ENCODE peak calls at places on chromosomes 2 and 18, in four cellular contexts. H, M, R and S are unnamed samples.

GRCh38 chr2:166411473-166412230 is 35.9 kb upstream of the SCN9A start:
- DNase-seq in H (peak), M (no peak), R (peak), S (no peak)

GRCh38 chr2:68290825-68291224 is 28.9 kb downstream of the CNRIP1 start:
- DNase-seq in H (no peak), M (no peak), R (no peak), S (no peak)

GRCh38 chr2:124343827-124344498 is 318.9 kb downstream of the CNTNAP5 start:
- DNase-seq in H (no peak), M (no peak), R (no peak), S (no peak)

GRCh38 chr2:39124770-39125075 is 3.9 kb upstream of the SOS1 start:
- DNase-seq in H (no peak), M (no peak), R (no peak), S (no peak)

GRCh38 chr2:172556284-172557033 is 569 bp downstream of the PDK1 start:
- DNase-seq in H (peak), M (peak), R (peak), S (no peak)

GRCh38 chr2:161418715-161419337 is 2.7 kb downstream of the TBR1 start:
- DNase-seq in H (no peak), M (no peak), R (no peak), S (no peak)

GRCh38 chr2:200863655-200864205 is 728 bp downstream of the CLK1 start:
- DNase-seq in H (peak), M (no peak), R (no peak), S (peak)

GRCh38 chr18:60684843-60685513 is 312.4 kb upstream of the MC4R start:
- DNase-seq in H (peak), M (no peak), R (no peak), S (no peak)

GRCh38 chr2:171346723-171347104 is 87.1 kb downstream of the METTL8 start:
- DNase-seq in H (no peak), M (no peak), R (no peak), S (no peak)

GRCh38 chr2:112690853-112691390 is 29.9 kb upstream of the NT5DC4 start:
- DNase-seq in H (peak), M (peak), R (peak), S (peak)

GRCh38 chr2:150255528-150255927 is 231.9 kb downstream of the RND3 start:
- DNase-seq in H (no peak), M (no peak), R (peak), S (no peak)

GRCh38 chr2:144459937-144460336 is 60.0 kb downstream of the ZEB2 start:
- DNase-seq in H (no peak), M (no peak), R (peak), S (no peak)

GRCh38 chr2:38076710-38077430 is 919 bp upstream of the CYP1B1 start:
- DNase-seq in H (no peak), M (no peak), R (peak), S (no peak)

GRCh38 chr18:35122586-35123224 is 81.5 kb downstream of the MAPRE2 start:
- DNase-seq in H (peak), M (peak), R (peak), S (no peak)

GRCh38 chr2:237184192-237184922 is 98.7 kb downstream of the COPS8 start:
- DNase-seq in H (no peak), M (no peak), R (peak), S (no peak)

GRCh38 chr2:886072-887022 is 64.3 kb upstream of the SNTG2 start:
- DNase-seq in H (no peak), M (no peak), R (no peak), S (no peak)

GRCh38 chr2:10752236-10752635 is 30.8 kb downstream of the ATP6V1C2 start:
- DNase-seq in H (no peak), M (no peak), R (no peak), S (no peak)

GRCh38 chr18:42290318-42291307 is 335.6 kb downstream of the PIK3C3 start:
- DNase-seq in H (no peak), M (no peak), R (no peak), S (no peak)

GRCh38 chr2:162365392-162365791 is 21.5 kb downstream of the GCA start:
- DNase-seq in H (no peak), M (no peak), R (no peak), S (no peak)

GRCh38 chr2:9492927-9493326 is 18.6 kb downstream of the IAH1 start:
- DNase-seq in H (no peak), M (no peak), R (no peak), S (no peak)

GRCh38 chr2:56260415-56260814 is 76.6 kb downstream of the CCDC85A start:
- DNase-seq in H (no peak), M (no peak), R (no peak), S (no peak)

GRCh38 chr2:84078466-84078865 is 380.6 kb downstream of the SUCLG1 start:
- DNase-seq in H (no peak), M (no peak), R (no peak), S (no peak)

GRCh38 chr18:9539283-9539682 is 64.0 kb downstream of the RALBP1 start:
- DNase-seq in H (peak), M (no peak), R (peak), S (no peak)
- H3K27ac ChIP-seq in H (peak), M (no peak), R (no peak), S (no peak)

GRCh38 chr18:48792141-48792540 is 158.6 kb downstream of the SMAD7 start:
- DNase-seq in H (no peak), M (no peak), R (no peak), S (no peak)

GRCh38 chr18:48790226-48790863 is 160.4 kb downstream of the SMAD7 start:
- DNase-seq in H (no peak), M (no peak), R (peak), S (peak)

GRCh38 chr18:48792611-48793368 is 158.0 kb downstream of the SMAD7 start:
- DNase-seq in H (no peak), M (no peak), R (no peak), S (no peak)

GRCh38 chr18:48790869-48791635 is 159.7 kb downstream of the SMAD7 start:
- DNase-seq in H (no peak), M (no peak), R (no peak), S (no peak)

GRCh38 chr18:48791636-48792105 is 159.1 kb downstream of the SMAD7 start:
- DNase-seq in H (peak), M (no peak), R (no peak), S (no peak)
- H3K27ac ChIP-seq in H (no peak), M (no peak), R (no peak), S (no peak)

GRCh38 chr2:43465234-43465633 is 130.6 kb downstream of the THADA start:
- DNase-seq in H (no peak), M (no peak), R (no peak), S (no peak)

GRCh38 chr2:43461461-43462073 is 134.3 kb downstream of the THADA start:
- DNase-seq in H (no peak), M (no peak), R (no peak), S (no peak)

GRCh38 chr2:43464546-43464945 is 131.3 kb downstream of the THADA start:
- DNase-seq in H (no peak), M (no peak), R (peak), S (no peak)

GRCh38 chr2:43460611-43461396 is 135.0 kb downstream of the THADA start:
- DNase-seq in H (no peak), M (no peak), R (no peak), S (no peak)

DNA sequence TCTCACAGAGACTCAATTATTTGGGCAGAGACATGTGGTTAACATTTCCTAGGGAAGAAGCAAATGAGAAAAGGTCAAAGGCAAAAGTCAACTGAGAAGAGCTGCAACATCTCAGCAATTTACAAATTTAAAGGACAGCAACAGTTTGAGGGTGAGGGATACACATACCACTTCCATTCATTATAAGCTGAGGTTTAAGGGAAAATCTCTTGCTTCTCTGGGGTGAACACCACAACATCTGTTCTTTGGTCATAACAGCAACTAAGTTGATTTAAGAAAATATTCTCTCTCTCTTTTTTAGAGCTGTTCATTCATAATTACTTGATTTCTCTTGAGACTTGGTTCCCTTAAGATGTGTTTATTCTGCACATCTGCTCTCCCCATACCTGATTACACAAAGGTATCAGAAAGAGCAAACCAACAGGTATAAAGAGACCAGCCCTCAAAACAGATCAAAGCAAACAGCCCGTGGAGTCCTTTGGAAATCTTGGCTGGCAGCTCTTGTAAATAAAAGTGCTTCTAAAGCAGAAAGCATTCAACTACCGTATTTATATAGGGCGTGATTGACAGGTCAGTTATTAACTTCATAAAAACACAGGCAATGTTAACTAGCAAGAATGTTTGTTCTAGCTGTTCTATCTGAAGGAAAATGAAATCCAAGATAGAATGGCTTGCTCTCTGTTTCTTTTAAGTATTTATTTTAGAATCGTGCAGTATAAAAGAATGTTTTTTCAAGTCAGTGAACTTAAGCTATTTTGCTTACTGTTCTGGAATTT is 132.8 kb downstream of the THADA start:
- DNase-seq in H (no peak), M (no peak), R (no peak), S (no peak)
- H3K27ac ChIP-seq in H (no peak), M (no peak), R (no peak), S (no peak)

GRCh38 chr2:2947406-2947805 is 430.2 kb downstream of the EIPR1 start:
- DNase-seq in H (no peak), M (no peak), R (no peak), S (no peak)

DNA sequence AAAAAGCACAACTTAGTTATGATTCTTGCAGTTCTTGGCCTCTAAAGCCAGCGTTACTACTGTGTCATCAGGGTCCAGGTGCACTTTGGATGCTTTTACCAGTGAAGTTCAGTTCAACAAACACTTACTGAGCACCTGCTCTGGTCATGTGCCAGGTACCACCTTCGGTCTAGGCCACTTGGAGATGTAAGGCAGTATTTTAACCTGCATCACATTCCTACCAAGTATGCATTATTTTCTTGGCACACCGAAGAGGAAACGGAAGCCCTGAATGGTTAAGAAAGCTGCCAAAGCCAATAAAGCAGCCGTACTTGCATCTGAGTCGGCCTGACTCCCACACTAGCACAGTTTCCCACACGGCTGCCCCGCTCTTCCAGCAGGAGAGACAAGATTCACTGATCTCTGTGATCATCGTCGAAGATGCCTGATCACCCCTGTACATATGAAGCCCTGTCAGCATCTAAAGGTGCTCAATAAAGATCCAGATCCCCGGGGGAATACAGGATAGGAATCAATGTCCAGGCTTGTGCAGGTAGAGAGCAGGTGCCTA is 427.1 kb downstream of the EIPR1 start:
- DNase-seq in H (no peak), M (no peak), R (no peak), S (no peak)
- H3K27ac ChIP-seq in H (no peak), M (no peak), R (no peak), S (no peak)

GRCh38 chr2:63345285-63345633 is 243.0 kb downstream of the WDPCP start:
- DNase-seq in H (no peak), M (no peak), R (no peak), S (no peak)
- H3K27ac ChIP-seq in H (no peak), M (no peak), R (no peak), S (no peak)

DNA sequence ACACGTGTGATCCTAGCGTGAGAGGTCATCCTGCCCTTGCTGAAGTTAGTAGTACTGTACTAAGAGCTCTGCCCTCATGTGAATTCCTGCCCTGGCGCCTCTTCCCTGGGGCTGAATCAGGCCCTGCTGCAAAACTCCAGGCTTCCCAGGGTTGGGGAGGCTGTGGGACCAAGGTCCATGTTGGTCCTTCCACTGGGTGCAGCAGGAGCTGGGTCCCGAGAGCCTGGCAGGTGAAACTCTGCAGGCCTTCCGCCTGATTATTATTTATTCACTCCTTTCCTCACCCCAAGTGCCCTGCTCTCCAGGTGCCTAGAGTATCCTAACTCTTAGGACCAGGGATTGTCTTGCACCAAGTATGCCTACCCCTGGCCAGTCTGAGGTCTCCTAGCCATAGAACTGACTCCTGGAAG is 5.3 kb upstream of the CNNM3 start:
- DNase-seq in H (no peak), M (no peak), R (no peak), S (no peak)
- H3K27ac ChIP-seq in H (no peak), M (no peak), R (no peak), S (no peak)